ENCODE peak calls at places on chromosomes 2 and 18, in nine cellular contexts. N is body of pancreas, Y is choroid plexus epithelial cell, P is A549, U is upper lobe of right lung, B is HCT116, Q is adipocyte, L is AG10803, D is bronchial epithelial cell. R is an unnamed sample.

GRCh38 chr2:177758591-177759371 is 313.8 kb downstream of the PDE11A start:
- DNase-seq in N (no peak), Y (peak; percentile 77), P (peak; percentile 46), U (no peak), B (peak; percentile 41), Q (peak; percentile 79), L (peak; percentile 43), D (peak; percentile 20), R (peak; percentile 19)

GRCh38 chr2:60583604-60584003 is 30.1 kb upstream of the BCL11A start:
- DNase-seq in N (no peak), Y (no peak), P (no peak), U (no peak), B (no peak), Q (no peak), L (no peak), D (no peak), R (no peak)

GRCh38 chr2:113755690-113756063 is 765 bp downstream of the SLC35F5 start:
- DNase-seq in N (no peak), Y (peak; percentile 38), P (peak; percentile 10), U (no peak), B (no peak), Q (peak; percentile 65), L (no peak), D (peak; percentile 40), R (no peak)

GRCh38 chr2:71607490-71607889 is 154.1 kb downstream of the DYSF start:
- DNase-seq in N (peak; percentile 4), Y (no peak), P (no peak), U (peak; percentile 37), B (no peak), Q (no peak), L (no peak), D (no peak), R (no peak)

GRCh38 chr2:101776172-101777043 is 78.9 kb downstream of the MAP4K4 start:
- DNase-seq in N (no peak), Y (peak; percentile 56), P (peak; percentile 60), U (no peak), B (no peak), Q (no peak), L (no peak), D (no peak), R (no peak)

GRCh38 chr2:101696272-101697123 is 1.0 kb upstream of the MAP4K4 start:
- DNase-seq in N (peak; percentile 64), Y (peak; percentile 45), P (no peak), U (peak; percentile 71), B (no peak), Q (peak; percentile 30), L (peak; percentile 25), D (peak; percentile 37), R (no peak)

GRCh38 chr2:196453613-196454047 is 185.9 kb upstream of the CCDC150 start:
- DNase-seq in N (peak; percentile 15), Y (peak; percentile 85), P (peak; percentile 59), U (no peak), B (peak; percentile 60), Q (peak; percentile 64), L (peak; percentile 55), D (peak; percentile 57), R (peak; percentile 25)

GRCh38 chr2:45904267-45904921 is 252.9 kb downstream of the PRKCE start:
- DNase-seq in N (no peak), Y (no peak), P (no peak), U (no peak), B (no peak), Q (no peak), L (peak; percentile 58), D (no peak), R (no peak)

GRCh38 chr2:196314780-196315179 is 143.4 kb upstream of the STK17B start:
- DNase-seq in N (no peak), Y (peak; percentile 69), P (peak; percentile 66), U (no peak), B (no peak), Q (peak; percentile 36), L (peak; percentile 56), D (no peak), R (peak; percentile 22)

GRCh38 chr2:51201295-51201694 is 169.4 kb upstream of the NRXN1 start:
- DNase-seq in N (no peak), Y (no peak), P (no peak), U (no peak), B (no peak), Q (no peak), L (no peak), D (no peak), R (no peak)

GRCh38 chr2:144350151-144350802 is 169.6 kb downstream of the ZEB2 start:
- DNase-seq in N (no peak), Y (peak; percentile 89), P (peak; percentile 51), U (no peak), B (no peak), Q (no peak), L (no peak), D (no peak), R (peak; percentile 10)

GRCh38 chr18:48860276-48861180 is 90.2 kb downstream of the SMAD7 start:
- DNase-seq in N (no peak), Y (no peak), P (no peak), U (no peak), B (no peak), Q (no peak), L (no peak), D (no peak), R (no peak)

GRCh38 chr18:13658444-13659204 is 67.7 kb downstream of the FAM210A start:
- DNase-seq in N (no peak), Y (peak; percentile 41), P (no peak), U (no peak), B (no peak), Q (no peak), L (no peak), D (no peak), R (no peak)

GRCh38 chr2:207167129-207167923 is 1.6 kb upstream of the KLF7 start:
- DNase-seq in N (no peak), Y (peak; percentile 86), P (no peak), U (no peak), B (no peak), Q (peak; percentile 79), L (peak; percentile 86), D (peak; percentile 62), R (no peak)

GRCh38 chr2:239928457-239929350 is 96.4 kb downstream of the NDUFA10 start:
- DNase-seq in N (no peak), Y (no peak), P (no peak), U (peak; percentile 61), B (no peak), Q (no peak), L (no peak), D (no peak), R (no peak)

GRCh38 chr18:54783100-54783499 is 45.2 kb upstream of the RAB27B start:
- DNase-seq in N (no peak), Y (no peak), P (no peak), U (no peak), B (no peak), Q (no peak), L (no peak), D (no peak), R (no peak)

GRCh38 chr2:221649045-221649444 is 76.9 kb upstream of the EPHA4 start:
- DNase-seq in N (peak; percentile 36), Y (peak; percentile 2), P (no peak), U (no peak), B (no peak), Q (peak; percentile 48), L (no peak), D (no peak), R (peak; percentile 62)

GRCh38 chr2:84519332-84519957 is 3.1 kb downstream of the DNAH6 start:
- DNase-seq in N (no peak), Y (no peak), P (no peak), U (no peak), B (no peak), Q (no peak), L (no peak), D (no peak), R (no peak)

GRCh38 chr2:84515788-84516187 is 510 bp upstream of the DNAH6 start:
- DNase-seq in N (no peak), Y (no peak), P (no peak), U (no peak), B (no peak), Q (no peak), L (no peak), D (no peak), R (no peak)

DNA sequence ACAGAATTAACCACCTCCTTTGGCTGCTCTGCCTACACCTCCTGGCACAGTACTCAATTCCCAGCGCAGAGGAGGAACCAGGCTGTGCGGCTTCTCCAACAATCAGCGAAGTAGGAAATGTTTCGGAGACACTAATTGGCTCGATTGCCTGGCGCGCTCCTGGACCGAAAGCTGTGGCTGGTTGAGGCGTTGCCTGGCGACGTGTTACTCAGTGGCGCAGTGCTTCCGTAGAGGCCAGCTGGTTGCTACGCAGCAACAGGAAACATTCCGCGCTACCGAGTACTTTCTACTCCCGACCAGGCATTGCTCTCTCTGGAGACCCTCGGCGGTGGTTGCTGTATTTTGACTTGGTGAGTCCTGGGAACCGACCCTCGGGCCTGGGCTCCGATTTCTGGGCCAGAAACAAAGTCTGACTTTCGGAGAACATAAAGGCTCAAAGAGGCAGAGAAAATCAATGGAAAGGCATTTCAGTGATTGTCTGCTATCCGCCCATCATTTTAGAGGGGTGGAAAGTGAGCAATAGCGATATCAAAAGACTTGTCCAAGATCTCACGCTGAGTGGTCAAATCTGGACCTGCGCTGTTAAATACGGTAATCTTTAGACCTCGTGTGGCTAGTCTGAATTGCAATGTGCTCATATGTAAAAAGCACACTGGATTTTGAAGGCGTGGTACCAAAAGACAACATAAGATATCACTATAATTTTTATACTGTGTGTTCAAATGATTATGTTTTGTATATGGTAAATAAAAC is at the start of gene DNAH6:
- DNase-seq in N (peak; percentile 95), Y (peak; percentile 96), P (peak; percentile 90), U (peak; percentile 95), B (peak; percentile 66), Q (peak; percentile 96), L (peak; percentile 94), D (peak; percentile 94), R (peak; percentile 91)
- H3K4me3 ChIP-seq in N (peak within 1 kb of the TSS; percentile 13), Y (peak within 1 kb of the TSS; percentile 52), P (peak within 1 kb of the TSS; percentile 49), U (peak within 1 kb of the TSS; percentile 49), B (peak within 1 kb of the TSS; percentile 62), Q (peak within 1 kb of the TSS; percentile 85), L (peak within 1 kb of the TSS; percentile 67), D (peak within 1 kb of the TSS; percentile 30), R (peak within 1 kb of the TSS; percentile 50)

GRCh38 chr18:35049111-35050003 is 8.1 kb downstream of the MAPRE2 start:
- DNase-seq in N (no peak), Y (no peak), P (no peak), U (no peak), B (no peak), Q (no peak), L (no peak), D (peak; percentile 28), R (no peak)
- H3K4me3 ChIP-seq in N (no peak overlapping the region), Y (no peak overlapping the region), P (no peak overlapping the region), U (no peak overlapping the region), B (no peak overlapping the region), Q (no peak overlapping the region), L (no peak overlapping the region), D (no peak overlapping the region), R (no peak overlapping the region)

DNA sequence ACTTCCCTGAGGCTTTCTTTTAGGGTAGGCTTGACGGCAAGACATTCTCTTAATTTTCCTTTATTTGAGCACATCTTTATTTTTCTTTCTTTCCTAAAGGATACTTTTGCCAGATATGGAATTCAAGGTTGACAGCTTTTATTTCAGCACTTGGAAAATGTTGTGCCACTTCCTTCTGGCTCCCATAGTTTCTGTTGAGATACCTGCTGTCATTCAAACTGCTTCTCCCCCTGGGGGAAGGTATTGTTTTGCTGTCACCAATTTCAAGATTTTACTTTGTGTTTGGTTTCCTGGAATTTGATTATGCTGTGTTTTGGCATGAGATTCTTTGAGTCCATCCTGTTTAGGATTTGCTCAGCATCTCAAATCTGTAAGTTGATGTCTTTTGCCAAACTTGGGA is 39.1 kb upstream of the TWIST2 start:
- DNase-seq in N (no peak), Y (peak; percentile 7), P (peak; percentile 25), U (no peak), B (no peak), Q (no peak), L (no peak), D (no peak), R (no peak)
- H3K4me3 ChIP-seq in N (no peak overlapping the region), Y (no peak overlapping the region), P (no peak overlapping the region), U (no peak overlapping the region), B (no peak overlapping the region), Q (no peak overlapping the region), L (no peak overlapping the region), D (no peak overlapping the region), R (no peak overlapping the region)

GRCh38 chr2:167192833-167193232 is 304.6 kb downstream of the XIRP2 start:
- DNase-seq in N (no peak), Y (peak; percentile 50), P (no peak), U (no peak), B (no peak), Q (no peak), L (peak; percentile 76), D (no peak), R (no peak)
- H3K4me3 ChIP-seq in N (no peak overlapping the region), Y (no peak overlapping the region), P (no peak overlapping the region), U (no peak overlapping the region), B (no peak overlapping the region), Q (peak overlapping the region; percentile 55), L (peak overlapping the region; percentile 35), D (no peak overlapping the region), R (no peak overlapping the region)